ENCODE peak calls at places on chromosomes 1 and 21, in six cellular contexts. One of them, this sample, is unnamed.

GRCh38 chr21:42781150-42781980 is 98.0 kb downstream of the WDR4 start:
- DNase-seq in body of pancreas: peak
- DNase-seq in GM12892: no peak
- DNase-seq in heart left ventricle: peak
- DNase-seq in tibial nerve: peak
- DNase-seq in GM12891: no peak
- DNase-seq in this sample: no peak

GRCh38 chr1:16628361-16629111 is 15.2 kb upstream of the NBPF1 start:
- DNase-seq in body of pancreas: no peak
- DNase-seq in heart left ventricle: no peak
- DNase-seq in tibial nerve: no peak
- DNase-seq in GM12892: no peak
- DNase-seq in GM12891: no peak
- DNase-seq in this sample: no peak

GRCh38 chr1:51955797-51956527 is 34.5 kb downstream of the RAB3B start:
- DNase-seq in GM12891: no peak
- DNase-seq in heart left ventricle: no peak
- DNase-seq in tibial nerve: no peak
- DNase-seq in GM12892: no peak
- DNase-seq in body of pancreas: no peak
- DNase-seq in this sample: no peak

GRCh38 chr21:37074546-37074945 is 1.5 kb downstream of the TTC3 start:
- DNase-seq in tibial nerve: no peak
- DNase-seq in GM12892: no peak
- DNase-seq in GM12891: no peak
- DNase-seq in heart left ventricle: no peak
- DNase-seq in body of pancreas: no peak
- DNase-seq in this sample: no peak

GRCh38 chr1:18109058-18109755 is 1.6 kb downstream of the IGSF21 start:
- DNase-seq in heart left ventricle: no peak
- DNase-seq in GM12891: no peak
- DNase-seq in body of pancreas: no peak
- DNase-seq in tibial nerve: no peak
- DNase-seq in GM12892: no peak
- DNase-seq in this sample: no peak

GRCh38 chr1:180631197-180631765 is 541 bp upstream of the XPR1 start:
- DNase-seq in GM12892: no peak
- DNase-seq in heart left ventricle: no peak
- DNase-seq in body of pancreas: no peak
- DNase-seq in GM12891: no peak
- DNase-seq in tibial nerve: no peak
- DNase-seq in this sample: no peak

GRCh38 chr21:45996311-45997204 is 15.0 kb downstream of the COL6A1 start:
- DNase-seq in tibial nerve: no peak
- DNase-seq in GM12892: peak
- DNase-seq in GM12891: no peak
- DNase-seq in heart left ventricle: no peak
- DNase-seq in body of pancreas: peak
- DNase-seq in this sample: no peak

GRCh38 chr1:36400825-36401601 is 3.3 kb upstream of the LSM10 start:
- DNase-seq in body of pancreas: peak
- DNase-seq in heart left ventricle: peak
- DNase-seq in tibial nerve: peak
- DNase-seq in GM12892: peak
- DNase-seq in GM12891: peak
- DNase-seq in this sample: peak

GRCh38 chr21:46219591-46220239 is 8.9 kb downstream of the LSS start:
- DNase-seq in GM12892: no peak
- DNase-seq in body of pancreas: no peak
- DNase-seq in heart left ventricle: no peak
- DNase-seq in GM12891: no peak
- DNase-seq in tibial nerve: no peak
- DNase-seq in this sample: no peak

GRCh38 chr1:156117414-156118174 is 3.1 kb downstream of the LMNA start:
- DNase-seq in heart left ventricle: no peak
- DNase-seq in GM12891: no peak
- DNase-seq in GM12892: no peak
- DNase-seq in body of pancreas: no peak
- DNase-seq in tibial nerve: no peak
- DNase-seq in this sample: no peak

GRCh38 chr1:156115514-156116374 is 1.2 kb downstream of the LMNA start:
- DNase-seq in tibial nerve: peak
- DNase-seq in GM12891: no peak
- DNase-seq in body of pancreas: peak
- DNase-seq in heart left ventricle: peak
- DNase-seq in GM12892: no peak
- DNase-seq in this sample: peak

GRCh38 chr1:156119503-156120209 is 5.1 kb downstream of the LMNA start:
- DNase-seq in GM12891: no peak
- DNase-seq in tibial nerve: no peak
- DNase-seq in heart left ventricle: peak
- DNase-seq in GM12892: no peak
- DNase-seq in body of pancreas: peak
- DNase-seq in this sample: no peak

GRCh38 chr1:156120318-156120717 is 5.8 kb downstream of the LMNA start:
- DNase-seq in heart left ventricle: no peak
- DNase-seq in GM12892: no peak
- DNase-seq in tibial nerve: no peak
- DNase-seq in GM12891: no peak
- DNase-seq in body of pancreas: no peak
- DNase-seq in this sample: no peak

GRCh38 chr1:156118175-156118868 is 3.8 kb downstream of the LMNA start:
- DNase-seq in GM12892: no peak
- DNase-seq in tibial nerve: no peak
- DNase-seq in GM12891: no peak
- DNase-seq in body of pancreas: peak
- DNase-seq in heart left ventricle: peak
- DNase-seq in this sample: no peak
- TF ChIP-seq POLR2A in GM12892: no peak
- TF ChIP-seq POLR2A in tibial nerve: peak
- TF ChIP-seq POLR2A in GM12891: no peak
- TF ChIP-seq POLR2A in body of pancreas: peak
- TF ChIP-seq POLR2A in heart left ventricle: no peak
- TF ChIP-seq POLR2A in this sample: no peak

GRCh38 chr1:111719135-111719534 is 20.1 kb downstream of the INKA2 start:
- DNase-seq in body of pancreas: no peak
- DNase-seq in GM12891: no peak
- DNase-seq in heart left ventricle: no peak
- DNase-seq in GM12892: no peak
- DNase-seq in tibial nerve: no peak
- DNase-seq in this sample: no peak
- TF ChIP-seq POLR2A in body of pancreas: no peak
- TF ChIP-seq POLR2A in GM12891: no peak
- TF ChIP-seq POLR2A in heart left ventricle: no peak
- TF ChIP-seq POLR2A in GM12892: no peak
- TF ChIP-seq POLR2A in tibial nerve: no peak
- TF ChIP-seq POLR2A in this sample: no peak

DNA sequence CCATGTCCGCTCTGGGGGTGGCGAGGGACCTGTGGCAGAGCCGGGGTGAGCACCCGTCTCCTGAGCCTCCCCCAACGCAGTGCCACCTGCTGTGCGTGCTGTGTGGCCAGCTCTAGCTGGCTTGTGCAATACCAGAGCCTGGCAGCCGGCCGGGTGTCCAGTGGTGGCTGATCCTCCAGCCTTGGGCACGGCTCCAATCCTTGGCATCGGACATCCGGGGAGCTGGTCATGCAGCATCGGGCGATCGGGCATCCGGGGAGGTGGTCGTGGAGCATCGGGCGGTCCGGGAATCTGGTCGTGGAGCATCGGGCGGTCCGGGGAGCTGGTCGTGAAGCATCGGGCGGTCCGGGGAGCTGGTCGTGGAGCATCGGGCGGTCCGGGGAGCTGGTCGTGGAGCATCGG is 8.1 kb downstream of the SLX9 start:
- DNase-seq in heart left ventricle: no peak
- DNase-seq in body of pancreas: peak
- DNase-seq in GM12891: no peak
- DNase-seq in tibial nerve: no peak
- DNase-seq in GM12892: no peak
- DNase-seq in this sample: peak
- TF ChIP-seq POLR2A in heart left ventricle: no peak
- TF ChIP-seq POLR2A in body of pancreas: no peak
- TF ChIP-seq POLR2A in GM12891: no peak
- TF ChIP-seq POLR2A in tibial nerve: no peak
- TF ChIP-seq POLR2A in GM12892: no peak
- TF ChIP-seq POLR2A in this sample: no peak

DNA sequence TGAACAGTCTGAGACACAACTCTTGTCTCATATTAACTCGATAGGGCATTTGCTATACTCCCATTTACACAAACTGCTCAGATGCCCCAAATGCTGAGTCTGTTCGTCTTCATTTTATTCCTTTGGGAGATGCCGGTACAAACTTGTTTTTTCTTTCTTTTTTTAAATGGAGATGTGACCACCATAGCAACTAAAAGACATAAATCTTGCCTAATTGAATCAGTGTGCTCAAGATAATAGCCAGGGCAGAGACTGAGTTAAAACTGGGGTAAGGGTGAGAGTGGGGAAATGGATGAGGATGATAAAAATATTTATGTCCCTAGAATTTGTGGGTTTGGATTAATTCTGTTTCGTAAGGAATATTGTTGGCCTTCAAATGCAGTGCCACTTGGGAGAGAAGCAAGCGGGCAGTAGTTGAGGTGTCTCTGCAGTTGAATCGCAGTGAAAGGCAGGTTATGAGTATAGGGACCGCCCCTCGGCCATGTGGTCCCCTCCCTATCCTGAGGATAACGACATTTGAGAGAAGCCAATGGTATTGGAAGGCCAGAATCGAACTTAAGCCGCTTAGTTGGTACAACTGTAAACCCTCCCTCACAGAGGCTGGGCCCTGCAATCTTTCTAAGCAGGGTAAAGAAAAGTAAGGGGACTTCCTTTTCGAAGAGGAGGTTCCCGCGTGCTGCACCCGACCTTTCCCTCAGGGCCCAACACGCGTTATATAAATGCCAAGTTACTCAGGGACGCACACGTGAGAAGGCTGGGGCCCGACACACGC is 846 bp upstream of the LRRC8B start:
- DNase-seq in tibial nerve: no peak
- DNase-seq in heart left ventricle: no peak
- DNase-seq in body of pancreas: peak
- DNase-seq in GM12892: no peak
- DNase-seq in GM12891: peak
- DNase-seq in this sample: no peak
- TF ChIP-seq POLR2A in tibial nerve: no peak
- TF ChIP-seq POLR2A in heart left ventricle: no peak
- TF ChIP-seq POLR2A in body of pancreas: no peak
- TF ChIP-seq POLR2A in GM12892: no peak
- TF ChIP-seq POLR2A in GM12891: no peak
- TF ChIP-seq POLR2A in this sample: no peak

DNA sequence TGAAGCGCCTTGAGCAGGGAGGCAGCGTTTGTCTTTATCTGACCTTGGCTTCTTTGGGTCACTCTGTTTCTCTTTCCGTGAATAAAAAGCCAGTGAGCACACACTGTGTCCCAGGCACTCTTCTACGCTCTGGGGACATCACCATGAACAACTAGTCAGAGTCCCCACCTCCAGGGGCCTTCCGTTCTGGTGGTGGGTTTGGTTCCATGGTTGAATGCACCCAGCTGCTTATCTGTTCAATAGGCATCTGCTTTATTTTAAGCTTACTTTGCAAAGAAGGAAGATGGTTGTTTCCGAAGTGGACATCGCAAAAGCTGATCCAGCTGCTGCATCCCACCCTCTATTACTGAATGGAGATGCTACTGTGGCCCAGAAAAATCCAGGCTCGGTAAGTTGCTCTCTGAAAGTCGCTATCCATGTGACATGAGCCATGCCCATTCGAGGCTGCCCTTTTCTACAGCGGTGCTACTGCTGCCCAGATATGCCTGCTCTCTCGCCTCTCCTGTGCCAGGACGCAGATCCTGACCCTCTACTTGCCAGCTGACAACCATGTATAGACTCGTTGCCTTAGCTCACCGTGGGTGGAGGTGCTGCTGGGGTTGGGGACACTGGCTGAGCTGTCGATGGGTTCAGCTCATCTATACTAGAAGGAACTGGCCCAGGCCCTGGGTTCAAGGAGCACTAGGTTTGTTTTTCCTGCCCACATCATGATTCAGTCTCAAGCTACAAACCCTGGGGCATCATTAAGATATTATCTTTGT is 5.9 kb downstream of the MX1 start:
- DNase-seq in tibial nerve: no peak
- DNase-seq in GM12891: peak
- DNase-seq in GM12892: peak
- DNase-seq in heart left ventricle: no peak
- DNase-seq in body of pancreas: no peak
- DNase-seq in this sample: no peak
- TF ChIP-seq POLR2A in tibial nerve: no peak
- TF ChIP-seq POLR2A in GM12891: peak
- TF ChIP-seq POLR2A in GM12892: peak
- TF ChIP-seq POLR2A in heart left ventricle: no peak
- TF ChIP-seq POLR2A in body of pancreas: no peak
- TF ChIP-seq POLR2A in this sample: no peak

GRCh38 chr1:2133039-2133878 is 61.3 kb downstream of the FAAP20 start:
- DNase-seq in heart left ventricle: peak
- DNase-seq in body of pancreas: peak
- DNase-seq in GM12891: peak
- DNase-seq in tibial nerve: peak
- DNase-seq in GM12892: peak
- DNase-seq in this sample: peak
- TF ChIP-seq POLR2A in heart left ventricle: no peak
- TF ChIP-seq POLR2A in body of pancreas: peak
- TF ChIP-seq POLR2A in GM12891: no peak
- TF ChIP-seq POLR2A in tibial nerve: peak
- TF ChIP-seq POLR2A in GM12892: no peak
- TF ChIP-seq POLR2A in this sample: no peak